ENCODE peak calls at places on chromosomes 12 and 14, in five cellular contexts. One of them, this sample, is unnamed.

GRCh38 chr12:78018939-78019338 is 188.2 kb downstream of the NAV3 start:
- DNase-seq in natural killer cell: no peak
- DNase-seq in K562: no peak
- DNase-seq in lower leg skin: no peak
- DNase-seq in suprapubic skin: no peak
- DNase-seq in this sample: no peak

GRCh38 chr14:101623685-101624444 is 62.6 kb downstream of the DIO3 start:
- DNase-seq in lower leg skin: no peak
- DNase-seq in suprapubic skin: no peak
- DNase-seq in natural killer cell: no peak
- DNase-seq in K562: no peak
- DNase-seq in this sample: no peak

GRCh38 chr14:72610831-72611200 is 283.1 kb downstream of the DPF3 start:
- DNase-seq in lower leg skin: no peak
- DNase-seq in suprapubic skin: peak; percentile 16
- DNase-seq in natural killer cell: peak; percentile 2
- DNase-seq in K562: no peak
- DNase-seq in this sample: no peak

GRCh38 chr14:63496837-63497400 is 46.3 kb downstream of the PPP2R5E start:
- DNase-seq in natural killer cell: no peak
- DNase-seq in suprapubic skin: no peak
- DNase-seq in lower leg skin: no peak
- DNase-seq in K562: no peak
- DNase-seq in this sample: no peak

GRCh38 chr14:23153891-23154796 is 29.3 kb downstream of the SLC7A8 start:
- DNase-seq in lower leg skin: peak; percentile 95
- DNase-seq in natural killer cell: no peak
- DNase-seq in suprapubic skin: peak; percentile 97
- DNase-seq in K562: peak; percentile 94
- DNase-seq in this sample: no peak

GRCh38 chr12:119994892-119995658 is 6.0 kb downstream of the BICDL1 start:
- DNase-seq in suprapubic skin: no peak
- DNase-seq in lower leg skin: no peak
- DNase-seq in natural killer cell: no peak
- DNase-seq in K562: no peak
- DNase-seq in this sample: no peak

GRCh38 chr12:6884539-6884938 is 11.4 kb upstream of the SPSB2 start:
- DNase-seq in natural killer cell: no peak
- DNase-seq in suprapubic skin: no peak
- DNase-seq in lower leg skin: no peak
- DNase-seq in K562: no peak
- DNase-seq in this sample: no peak

GRCh38 chr14:32364941-32365340 is 35.8 kb downstream of the AKAP6 start:
- DNase-seq in suprapubic skin: no peak
- DNase-seq in lower leg skin: no peak
- DNase-seq in K562: no peak
- DNase-seq in natural killer cell: no peak
- DNase-seq in this sample: no peak

GRCh38 chr12:51234533-51234932 is 4.1 kb upstream of the DAZAP2 start:
- DNase-seq in K562: no peak
- DNase-seq in lower leg skin: no peak
- DNase-seq in natural killer cell: no peak
- DNase-seq in suprapubic skin: no peak
- DNase-seq in this sample: no peak

GRCh38 chr12:108966378-108967151 is 54.3 kb downstream of the SVOP start:
- DNase-seq in lower leg skin: no peak
- DNase-seq in suprapubic skin: no peak
- DNase-seq in natural killer cell: no peak
- DNase-seq in K562: no peak
- DNase-seq in this sample: no peak

DNA sequence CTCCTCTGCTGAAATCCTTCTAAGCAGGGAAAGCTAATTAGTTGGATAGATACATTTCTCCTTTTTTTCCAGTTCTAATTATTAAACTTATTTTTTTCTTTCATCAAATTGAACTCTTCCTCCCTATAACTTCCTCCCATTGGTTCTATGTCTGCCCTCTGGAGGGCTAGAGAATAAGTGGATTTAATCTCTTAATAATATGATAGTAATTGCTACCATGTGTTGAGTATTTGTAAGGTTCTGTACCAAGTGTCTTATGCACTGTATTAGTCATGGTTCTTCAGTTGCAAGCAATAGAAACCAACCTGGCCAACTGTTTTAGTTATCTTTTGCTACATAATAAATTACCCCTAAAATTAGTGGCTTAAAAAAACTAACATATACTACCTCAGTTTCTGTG is 190.5 kb upstream of the PLXNC1 start:
- DNase-seq in natural killer cell: no peak
- DNase-seq in lower leg skin: no peak
- DNase-seq in K562: no peak
- DNase-seq in suprapubic skin: no peak
- DNase-seq in this sample: no peak
- TF ChIP-seq CTCF in natural killer cell: no peak
- TF ChIP-seq CTCF in lower leg skin: no peak
- TF ChIP-seq CTCF in K562: no peak
- TF ChIP-seq CTCF in suprapubic skin: no peak
- TF ChIP-seq CTCF in this sample: no peak

DNA sequence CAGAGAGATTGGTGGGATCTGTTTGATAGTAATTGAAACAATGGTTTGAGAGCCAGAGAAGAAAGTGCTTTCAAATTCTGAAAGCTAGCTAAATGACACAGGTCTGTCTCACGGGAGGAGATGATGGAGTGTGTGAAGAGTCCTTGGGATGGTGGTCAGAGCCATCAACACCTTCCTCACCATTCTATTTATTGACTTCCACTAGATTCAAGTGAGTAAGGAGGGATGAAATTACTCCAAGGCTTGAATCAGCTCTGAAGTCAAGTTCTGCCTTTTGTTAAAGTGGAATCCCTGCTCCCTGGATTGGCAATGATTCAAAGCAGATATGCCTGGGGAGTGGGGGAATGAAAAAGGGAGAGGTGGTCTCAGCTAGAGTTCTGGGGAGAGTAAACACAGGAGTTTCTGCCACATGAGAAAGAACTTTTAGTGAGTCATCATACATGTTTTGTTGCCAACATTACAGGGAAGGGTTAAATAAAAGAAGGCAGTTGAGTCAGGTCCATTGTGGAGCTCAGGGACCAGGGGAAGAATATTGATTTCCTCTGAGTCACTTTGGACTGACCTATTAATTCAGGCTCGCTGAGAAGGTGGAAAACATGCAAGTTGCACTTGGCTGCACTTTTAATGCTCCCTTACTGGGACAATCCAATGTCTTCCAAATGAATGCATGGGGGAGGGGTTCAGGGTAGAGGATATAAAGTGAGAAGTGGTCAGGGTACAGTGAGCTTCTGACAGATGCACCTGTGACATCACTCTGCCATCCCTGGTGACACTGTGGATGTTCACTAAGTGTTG is 142.7 kb downstream of the TBX5 start:
- DNase-seq in K562: no peak
- DNase-seq in suprapubic skin: no peak
- DNase-seq in lower leg skin: no peak
- DNase-seq in natural killer cell: no peak
- DNase-seq in this sample: no peak
- TF ChIP-seq CTCF in K562: no peak
- TF ChIP-seq CTCF in suprapubic skin: no peak
- TF ChIP-seq CTCF in lower leg skin: no peak
- TF ChIP-seq CTCF in natural killer cell: no peak
- TF ChIP-seq CTCF in this sample: no peak

GRCh38 chr14:94591871-94592270 is 10.6 kb downstream of the SERPINA5 start:
- DNase-seq in suprapubic skin: no peak
- DNase-seq in lower leg skin: no peak
- DNase-seq in K562: no peak
- DNase-seq in natural killer cell: no peak
- DNase-seq in this sample: no peak
- TF ChIP-seq CTCF in suprapubic skin: no peak
- TF ChIP-seq CTCF in lower leg skin: no peak
- TF ChIP-seq CTCF in K562: no peak
- TF ChIP-seq CTCF in natural killer cell: no peak
- TF ChIP-seq CTCF in this sample: no peak

GRCh38 chr14:26730929-26731618 is 133.2 kb upstream of the NOVA1 start:
- DNase-seq in lower leg skin: no peak
- DNase-seq in natural killer cell: no peak
- DNase-seq in suprapubic skin: no peak
- DNase-seq in K562: peak; percentile 9
- DNase-seq in this sample: no peak
- TF ChIP-seq CTCF in lower leg skin: no peak
- TF ChIP-seq CTCF in natural killer cell: no peak
- TF ChIP-seq CTCF in suprapubic skin: no peak
- TF ChIP-seq CTCF in K562: peak; percentile 10
- TF ChIP-seq CTCF in this sample: no peak

GRCh38 chr12:57124259-57124877 is 3.9 kb upstream of the LRP1 start:
- DNase-seq in lower leg skin: peak; percentile 76
- DNase-seq in K562: peak; percentile 84
- DNase-seq in suprapubic skin: no peak
- DNase-seq in natural killer cell: peak; percentile 61
- DNase-seq in this sample: peak; percentile 31
- TF ChIP-seq CTCF in lower leg skin: peak; percentile 98
- TF ChIP-seq CTCF in K562: peak; percentile 92
- TF ChIP-seq CTCF in suprapubic skin: peak; percentile 94
- TF ChIP-seq CTCF in natural killer cell: peak; percentile 85
- TF ChIP-seq CTCF in this sample: no peak

GRCh38 chr12:118103601-118104382 is at the start of gene VSIG10:
- DNase-seq in natural killer cell: no peak
- DNase-seq in lower leg skin: peak; percentile 50
- DNase-seq in suprapubic skin: peak; percentile 85
- DNase-seq in K562: peak; percentile 40
- DNase-seq in this sample: peak; percentile 29
- TF ChIP-seq CTCF in natural killer cell: no peak
- TF ChIP-seq CTCF in lower leg skin: no peak
- TF ChIP-seq CTCF in suprapubic skin: no peak
- TF ChIP-seq CTCF in K562: no peak
- TF ChIP-seq CTCF in this sample: no peak

GRCh38 chr12:65565601-65566560 is 258.4 kb upstream of the HMGA2 start:
- DNase-seq in K562: peak; percentile 71
- DNase-seq in lower leg skin: no peak
- DNase-seq in natural killer cell: no peak
- DNase-seq in suprapubic skin: no peak
- DNase-seq in this sample: no peak
- TF ChIP-seq CTCF in K562: no peak
- TF ChIP-seq CTCF in lower leg skin: no peak
- TF ChIP-seq CTCF in natural killer cell: no peak
- TF ChIP-seq CTCF in suprapubic skin: no peak
- TF ChIP-seq CTCF in this sample: no peak

DNA sequence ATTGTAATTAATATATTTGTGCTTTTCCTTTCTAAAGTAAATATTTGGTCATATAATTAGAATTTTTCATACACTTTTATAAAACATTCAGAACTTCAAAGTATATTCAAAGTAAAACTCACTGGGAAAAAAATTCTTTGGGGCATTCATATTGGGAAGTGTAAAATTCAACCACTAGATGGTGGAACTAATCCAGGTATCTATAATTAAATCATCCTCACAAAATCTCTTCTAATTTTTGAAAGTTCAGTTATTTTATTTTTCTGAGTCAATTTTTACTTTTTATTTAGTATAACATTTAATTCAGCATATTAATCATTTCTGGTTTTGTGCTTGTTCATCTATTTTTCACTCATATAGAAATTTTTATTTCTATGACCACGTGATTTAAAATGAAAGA is 81.0 kb downstream of the NTS start:
- DNase-seq in suprapubic skin: no peak
- DNase-seq in natural killer cell: no peak
- DNase-seq in lower leg skin: no peak
- DNase-seq in K562: no peak
- DNase-seq in this sample: no peak
- TF ChIP-seq CTCF in suprapubic skin: no peak
- TF ChIP-seq CTCF in natural killer cell: no peak
- TF ChIP-seq CTCF in lower leg skin: no peak
- TF ChIP-seq CTCF in K562: no peak
- TF ChIP-seq CTCF in this sample: no peak

GRCh38 chr14:58278177-58278576 is 20.2 kb upstream of the ARID4A start:
- DNase-seq in lower leg skin: no peak
- DNase-seq in suprapubic skin: no peak
- DNase-seq in K562: no peak
- DNase-seq in natural killer cell: no peak
- DNase-seq in this sample: no peak

GRCh38 chr14:58275527-58276190 is 22.7 kb upstream of the ARID4A start:
- DNase-seq in suprapubic skin: no peak
- DNase-seq in lower leg skin: no peak
- DNase-seq in K562: no peak
- DNase-seq in natural killer cell: no peak
- DNase-seq in this sample: no peak

GRCh38 chr14:58276208-58276607 is 22.1 kb upstream of the ARID4A start:
- DNase-seq in natural killer cell: no peak
- DNase-seq in K562: no peak
- DNase-seq in suprapubic skin: no peak
- DNase-seq in lower leg skin: no peak
- DNase-seq in this sample: no peak

GRCh38 chr14:58270628-58271027 is 26.0 kb downstream of the PSMA3 start:
- DNase-seq in K562: no peak
- DNase-seq in lower leg skin: no peak
- DNase-seq in suprapubic skin: no peak
- DNase-seq in natural killer cell: no peak
- DNase-seq in this sample: no peak

DNA sequence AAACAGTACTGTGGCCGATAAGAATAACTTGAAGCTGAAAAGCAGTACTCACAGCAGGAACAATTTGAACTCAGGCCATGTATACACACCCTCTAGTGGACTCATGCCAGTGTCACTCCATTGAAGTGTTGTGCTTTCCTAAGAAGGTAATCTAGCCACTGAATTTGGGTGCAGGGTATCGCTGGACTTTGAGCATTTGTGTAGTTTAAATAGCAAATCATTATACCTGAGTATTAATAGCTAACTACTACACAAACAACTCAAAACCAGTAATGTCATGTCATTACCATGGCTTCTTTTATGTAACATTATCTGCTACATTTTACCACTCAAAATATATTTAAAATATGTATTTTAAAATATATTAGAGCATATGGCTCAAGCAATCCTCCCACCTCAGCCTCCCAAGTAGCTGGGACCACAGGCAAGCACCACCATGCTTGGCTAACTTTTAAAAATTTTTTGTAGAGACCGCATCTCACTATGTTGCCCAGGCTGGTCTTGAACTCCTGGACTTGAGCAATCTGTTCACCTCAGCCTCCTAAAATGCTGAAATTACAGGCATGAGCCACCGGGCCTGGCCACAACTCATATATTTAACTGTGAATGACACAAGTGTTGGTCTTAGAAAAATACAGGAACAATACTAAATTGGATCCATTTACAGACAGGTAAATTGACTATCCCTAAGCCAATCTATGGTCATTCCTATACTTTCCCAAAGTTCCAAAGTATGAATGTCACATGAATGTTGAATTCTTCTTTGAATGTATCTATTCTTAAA is 25.6 kb upstream of the ARID4A start:
- DNase-seq in suprapubic skin: no peak
- DNase-seq in lower leg skin: no peak
- DNase-seq in K562: peak; percentile 20
- DNase-seq in natural killer cell: no peak
- DNase-seq in this sample: no peak
- TF ChIP-seq CTCF in suprapubic skin: no peak
- TF ChIP-seq CTCF in lower leg skin: no peak
- TF ChIP-seq CTCF in K562: no peak
- TF ChIP-seq CTCF in natural killer cell: no peak
- TF ChIP-seq CTCF in this sample: no peak